ENCODE peak calls at places on chromosome 1, in five cellular contexts. N, D, V, K and X are unnamed samples.

GRCh38 chr1:12549460-12550349 is 68.3 kb downstream of the DHRS3 start:
- DNase-seq in V (no peak), K (peak; percentile 84), N (peak; percentile 97), D (peak; percentile 83), X (no peak)

GRCh38 chr1:72635719-72636118 is 353.4 kb upstream of the NEGR1 start:
- DNase-seq in V (no peak), N (peak; percentile 42), K (peak; percentile 70), D (no peak), X (no peak)

GRCh38 chr1:179353546-179353945 is 12.2 kb upstream of the AXDND1 start:
- DNase-seq in N (peak; percentile 41), K (no peak), D (no peak), V (no peak), X (no peak)

GRCh38 chr1:15760520-15761211 is 2.1 kb downstream of the FBLIM1 start:
- DNase-seq in D (no peak), K (peak; percentile 85), N (peak; percentile 41), V (no peak), X (no peak)

GRCh38 chr1:20884513-20884912 is 97.4 kb upstream of the HP1BP3 start:
- DNase-seq in V (no peak), N (peak; percentile 64), D (no peak), K (peak; percentile 9), X (no peak)

GRCh38 chr1:147712605-147713004 is 42.3 kb upstream of the ACP6 start:
- DNase-seq in N (no peak), V (no peak), K (no peak), D (no peak), X (no peak)

GRCh38 chr1:13699936-13700520 is at the start of gene PRDM2:
- DNase-seq in V (peak; percentile 43), K (no peak), D (no peak), N (peak; percentile 43), X (peak; percentile 39)

GRCh38 chr1:201845331-201846083 is 16.6 kb downstream of the IPO9 start:
- DNase-seq in D (no peak), K (no peak), V (no peak), N (peak; percentile 41), X (no peak)

GRCh38 chr1:32063261-32063681 is 9.5 kb upstream of the TMEM39B start:
- DNase-seq in K (peak; percentile 65), N (peak; percentile 66), V (no peak), D (no peak), X (no peak)